ENCODE peak calls at places on chromosomes 2 and 18, in seven cellular contexts. One of them, this sample, is unnamed.

GRCh38 chr2:7281348-7281747 is 364.1 kb downstream of the RNF144A start:
- DNase-seq in HL-60: no peak
- DNase-seq in heart right ventricle: no peak
- DNase-seq in kidney glomerular epithelial cell: no peak
- DNase-seq in kidney: no peak
- DNase-seq in EL: no peak
- DNase-seq in stimulated activated CD4-positive, alpha-beta T cell treated with anti-CD3 and anti-CD28 coated beads, Interleukin-2, amount 100 ng/mL, for 24 hours: no peak
- DNase-seq in this sample: no peak

GRCh38 chr2:235135990-235136561 is 184.3 kb downstream of the SH3BP4 start:
- DNase-seq in HL-60: peak
- DNase-seq in heart right ventricle: peak
- DNase-seq in kidney glomerular epithelial cell: peak
- DNase-seq in kidney: peak
- DNase-seq in EL: peak
- DNase-seq in stimulated activated CD4-positive, alpha-beta T cell treated with anti-CD3 and anti-CD28 coated beads, Interleukin-2, amount 100 ng/mL, for 24 hours: peak
- DNase-seq in this sample: peak

GRCh38 chr18:73741946-73742345 is 405.7 kb downstream of the FBXO15 start:
- DNase-seq in HL-60: no peak
- DNase-seq in heart right ventricle: no peak
- DNase-seq in kidney glomerular epithelial cell: no peak
- DNase-seq in kidney: no peak
- DNase-seq in EL: peak
- DNase-seq in stimulated activated CD4-positive, alpha-beta T cell treated with anti-CD3 and anti-CD28 coated beads, Interleukin-2, amount 100 ng/mL, for 24 hours: no peak
- DNase-seq in this sample: no peak

GRCh38 chr2:88831792-88832248 is 140.3 kb downstream of the RPIA start:
- DNase-seq in HL-60: peak
- DNase-seq in heart right ventricle: peak
- DNase-seq in kidney glomerular epithelial cell: peak
- DNase-seq in kidney: no peak
- DNase-seq in EL: peak
- DNase-seq in stimulated activated CD4-positive, alpha-beta T cell treated with anti-CD3 and anti-CD28 coated beads, Interleukin-2, amount 100 ng/mL, for 24 hours: peak
- DNase-seq in this sample: peak

GRCh38 chr18:75067996-75068645 is 140.8 kb downstream of the PTGR3 start:
- DNase-seq in HL-60: no peak
- DNase-seq in heart right ventricle: no peak
- DNase-seq in kidney glomerular epithelial cell: no peak
- DNase-seq in kidney: no peak
- DNase-seq in EL: no peak
- DNase-seq in stimulated activated CD4-positive, alpha-beta T cell treated with anti-CD3 and anti-CD28 coated beads, Interleukin-2, amount 100 ng/mL, for 24 hours: no peak
- DNase-seq in this sample: no peak

GRCh38 chr2:205216580-205216979 is 465.7 kb upstream of the NRP2 start:
- DNase-seq in HL-60: no peak
- DNase-seq in heart right ventricle: no peak
- DNase-seq in kidney glomerular epithelial cell: no peak
- DNase-seq in kidney: no peak
- DNase-seq in EL: no peak
- DNase-seq in stimulated activated CD4-positive, alpha-beta T cell treated with anti-CD3 and anti-CD28 coated beads, Interleukin-2, amount 100 ng/mL, for 24 hours: no peak
- DNase-seq in this sample: no peak

GRCh38 chr2:228615501-228615900 is 434.0 kb upstream of the SPHKAP start:
- DNase-seq in HL-60: no peak
- DNase-seq in heart right ventricle: no peak
- DNase-seq in kidney glomerular epithelial cell: no peak
- DNase-seq in kidney: no peak
- DNase-seq in EL: no peak
- DNase-seq in stimulated activated CD4-positive, alpha-beta T cell treated with anti-CD3 and anti-CD28 coated beads, Interleukin-2, amount 100 ng/mL, for 24 hours: no peak
- DNase-seq in this sample: no peak

GRCh38 chr2:3291750-3292149 is 85.9 kb downstream of the EIPR1 start:
- DNase-seq in HL-60: no peak
- DNase-seq in heart right ventricle: no peak
- DNase-seq in kidney glomerular epithelial cell: no peak
- DNase-seq in kidney: no peak
- DNase-seq in EL: no peak
- DNase-seq in stimulated activated CD4-positive, alpha-beta T cell treated with anti-CD3 and anti-CD28 coated beads, Interleukin-2, amount 100 ng/mL, for 24 hours: no peak
- DNase-seq in this sample: no peak

GRCh38 chr2:48707466-48707865 is 48.1 kb downstream of the LHCGR start:
- DNase-seq in HL-60: no peak
- DNase-seq in heart right ventricle: no peak
- DNase-seq in kidney glomerular epithelial cell: no peak
- DNase-seq in kidney: no peak
- DNase-seq in EL: no peak
- DNase-seq in stimulated activated CD4-positive, alpha-beta T cell treated with anti-CD3 and anti-CD28 coated beads, Interleukin-2, amount 100 ng/mL, for 24 hours: no peak
- DNase-seq in this sample: no peak

GRCh38 chr18:35478520-35479435 is 19.0 kb downstream of the INO80C start:
- DNase-seq in HL-60: peak
- DNase-seq in heart right ventricle: no peak
- DNase-seq in kidney glomerular epithelial cell: peak
- DNase-seq in kidney: no peak
- DNase-seq in EL: peak
- DNase-seq in stimulated activated CD4-positive, alpha-beta T cell treated with anti-CD3 and anti-CD28 coated beads, Interleukin-2, amount 100 ng/mL, for 24 hours: peak
- DNase-seq in this sample: peak

GRCh38 chr18:49728542-49728941 is 84.8 kb downstream of the ACAA2 start:
- DNase-seq in HL-60: peak
- DNase-seq in heart right ventricle: peak
- DNase-seq in kidney glomerular epithelial cell: peak
- DNase-seq in kidney: no peak
- DNase-seq in EL: peak
- DNase-seq in stimulated activated CD4-positive, alpha-beta T cell treated with anti-CD3 and anti-CD28 coated beads, Interleukin-2, amount 100 ng/mL, for 24 hours: peak
- DNase-seq in this sample: peak

GRCh38 chr2:10659898-10660568 is 29.7 kb downstream of the NOL10 start:
- DNase-seq in HL-60: no peak
- DNase-seq in heart right ventricle: peak
- DNase-seq in kidney glomerular epithelial cell: peak
- DNase-seq in kidney: no peak
- DNase-seq in EL: peak
- DNase-seq in stimulated activated CD4-positive, alpha-beta T cell treated with anti-CD3 and anti-CD28 coated beads, Interleukin-2, amount 100 ng/mL, for 24 hours: peak
- DNase-seq in this sample: peak

GRCh38 chr18:11885278-11885991 is 22.7 kb downstream of the MPPE1 start:
- DNase-seq in HL-60: no peak
- DNase-seq in heart right ventricle: no peak
- DNase-seq in kidney glomerular epithelial cell: no peak
- DNase-seq in kidney: no peak
- DNase-seq in EL: no peak
- DNase-seq in stimulated activated CD4-positive, alpha-beta T cell treated with anti-CD3 and anti-CD28 coated beads, Interleukin-2, amount 100 ng/mL, for 24 hours: no peak
- DNase-seq in this sample: no peak

GRCh38 chr18:2589345-2590060 is 18.1 kb downstream of the NDC80 start:
- DNase-seq in HL-60: no peak
- DNase-seq in heart right ventricle: no peak
- DNase-seq in kidney glomerular epithelial cell: no peak
- DNase-seq in kidney: no peak
- DNase-seq in EL: no peak
- DNase-seq in stimulated activated CD4-positive, alpha-beta T cell treated with anti-CD3 and anti-CD28 coated beads, Interleukin-2, amount 100 ng/mL, for 24 hours: no peak
- DNase-seq in this sample: no peak

GRCh38 chr2:128091691-128092050 is 671 bp downstream of the UGGT1 start:
- DNase-seq in HL-60: no peak
- DNase-seq in heart right ventricle: no peak
- DNase-seq in kidney glomerular epithelial cell: no peak
- DNase-seq in kidney: no peak
- DNase-seq in EL: peak
- DNase-seq in stimulated activated CD4-positive, alpha-beta T cell treated with anti-CD3 and anti-CD28 coated beads, Interleukin-2, amount 100 ng/mL, for 24 hours: no peak
- DNase-seq in this sample: no peak

GRCh38 chr2:240966906-240967680 is 31.3 kb upstream of the SNED1 start:
- DNase-seq in HL-60: no peak
- DNase-seq in heart right ventricle: no peak
- DNase-seq in kidney glomerular epithelial cell: no peak
- DNase-seq in kidney: peak
- DNase-seq in EL: no peak
- DNase-seq in stimulated activated CD4-positive, alpha-beta T cell treated with anti-CD3 and anti-CD28 coated beads, Interleukin-2, amount 100 ng/mL, for 24 hours: no peak
- DNase-seq in this sample: no peak

GRCh38 chr2:70412294-70413075 is 110.6 kb upstream of the FAM136A start:
- DNase-seq in HL-60: no peak
- DNase-seq in heart right ventricle: no peak
- DNase-seq in kidney glomerular epithelial cell: no peak
- DNase-seq in kidney: no peak
- DNase-seq in EL: no peak
- DNase-seq in stimulated activated CD4-positive, alpha-beta T cell treated with anti-CD3 and anti-CD28 coated beads, Interleukin-2, amount 100 ng/mL, for 24 hours: no peak
- DNase-seq in this sample: no peak

GRCh38 chr2:172743143-172743542 is 7.5 kb downstream of the RAPGEF4 start:
- DNase-seq in HL-60: no peak
- DNase-seq in heart right ventricle: no peak
- DNase-seq in kidney glomerular epithelial cell: no peak
- DNase-seq in kidney: no peak
- DNase-seq in EL: no peak
- DNase-seq in stimulated activated CD4-positive, alpha-beta T cell treated with anti-CD3 and anti-CD28 coated beads, Interleukin-2, amount 100 ng/mL, for 24 hours: no peak
- DNase-seq in this sample: no peak

GRCh38 chr2:105697781-105698449 is 46.8 kb upstream of the NCK2 start:
- DNase-seq in HL-60: no peak
- DNase-seq in heart right ventricle: peak
- DNase-seq in kidney glomerular epithelial cell: no peak
- DNase-seq in kidney: no peak
- DNase-seq in EL: no peak
- DNase-seq in stimulated activated CD4-positive, alpha-beta T cell treated with anti-CD3 and anti-CD28 coated beads, Interleukin-2, amount 100 ng/mL, for 24 hours: no peak
- DNase-seq in this sample: no peak

GRCh38 chr2:239727182-239727775 is 297.9 kb downstream of the NDUFA10 start:
- DNase-seq in HL-60: no peak
- DNase-seq in heart right ventricle: no peak
- DNase-seq in kidney glomerular epithelial cell: no peak
- DNase-seq in kidney: peak
- DNase-seq in EL: no peak
- DNase-seq in stimulated activated CD4-positive, alpha-beta T cell treated with anti-CD3 and anti-CD28 coated beads, Interleukin-2, amount 100 ng/mL, for 24 hours: no peak
- DNase-seq in this sample: no peak

GRCh38 chr2:133841905-133842304 is 273.6 kb upstream of the NCKAP5 start:
- DNase-seq in HL-60: no peak
- DNase-seq in heart right ventricle: no peak
- DNase-seq in kidney glomerular epithelial cell: peak
- DNase-seq in kidney: peak
- DNase-seq in EL: peak
- DNase-seq in stimulated activated CD4-positive, alpha-beta T cell treated with anti-CD3 and anti-CD28 coated beads, Interleukin-2, amount 100 ng/mL, for 24 hours: no peak
- DNase-seq in this sample: no peak

GRCh38 chr18:7000484-7001096 is 117.0 kb downstream of the LAMA1 start:
- DNase-seq in HL-60: no peak
- DNase-seq in heart right ventricle: no peak
- DNase-seq in kidney glomerular epithelial cell: peak
- DNase-seq in kidney: no peak
- DNase-seq in EL: peak
- DNase-seq in stimulated activated CD4-positive, alpha-beta T cell treated with anti-CD3 and anti-CD28 coated beads, Interleukin-2, amount 100 ng/mL, for 24 hours: no peak
- DNase-seq in this sample: no peak

GRCh38 chr2:14255135-14255820 is 377.2 kb upstream of the LRATD1 start:
- DNase-seq in HL-60: no peak
- DNase-seq in heart right ventricle: no peak
- DNase-seq in kidney glomerular epithelial cell: no peak
- DNase-seq in kidney: peak
- DNase-seq in EL: no peak
- DNase-seq in stimulated activated CD4-positive, alpha-beta T cell treated with anti-CD3 and anti-CD28 coated beads, Interleukin-2, amount 100 ng/mL, for 24 hours: no peak
- DNase-seq in this sample: no peak

GRCh38 chr2:120447122-120447785 is 101.3 kb downstream of the INHBB start:
- DNase-seq in HL-60: no peak
- DNase-seq in heart right ventricle: no peak
- DNase-seq in kidney glomerular epithelial cell: no peak
- DNase-seq in kidney: no peak
- DNase-seq in EL: no peak
- DNase-seq in stimulated activated CD4-positive, alpha-beta T cell treated with anti-CD3 and anti-CD28 coated beads, Interleukin-2, amount 100 ng/mL, for 24 hours: no peak
- DNase-seq in this sample: no peak

GRCh38 chr2:2112416-2113131 is 218.5 kb downstream of the MYT1L start:
- DNase-seq in HL-60: no peak
- DNase-seq in heart right ventricle: no peak
- DNase-seq in kidney glomerular epithelial cell: no peak
- DNase-seq in kidney: no peak
- DNase-seq in EL: no peak
- DNase-seq in stimulated activated CD4-positive, alpha-beta T cell treated with anti-CD3 and anti-CD28 coated beads, Interleukin-2, amount 100 ng/mL, for 24 hours: no peak
- DNase-seq in this sample: no peak

GRCh38 chr2:218627939-218628338 is 20.2 kb downstream of the PLCD4 start:
- DNase-seq in HL-60: no peak
- DNase-seq in heart right ventricle: no peak
- DNase-seq in kidney glomerular epithelial cell: no peak
- DNase-seq in kidney: no peak
- DNase-seq in EL: no peak
- DNase-seq in stimulated activated CD4-positive, alpha-beta T cell treated with anti-CD3 and anti-CD28 coated beads, Interleukin-2, amount 100 ng/mL, for 24 hours: no peak
- DNase-seq in this sample: no peak

GRCh38 chr18:702957-703659 is 9.3 kb downstream of the ENOSF1 start:
- DNase-seq in HL-60: peak
- DNase-seq in heart right ventricle: no peak
- DNase-seq in kidney glomerular epithelial cell: peak
- DNase-seq in kidney: no peak
- DNase-seq in EL: peak
- DNase-seq in stimulated activated CD4-positive, alpha-beta T cell treated with anti-CD3 and anti-CD28 coated beads, Interleukin-2, amount 100 ng/mL, for 24 hours: no peak
- DNase-seq in this sample: no peak

GRCh38 chr2:46365913-46366674 is 68.9 kb downstream of the EPAS1 start:
- DNase-seq in HL-60: no peak
- DNase-seq in heart right ventricle: no peak
- DNase-seq in kidney glomerular epithelial cell: peak
- DNase-seq in kidney: peak
- DNase-seq in EL: no peak
- DNase-seq in stimulated activated CD4-positive, alpha-beta T cell treated with anti-CD3 and anti-CD28 coated beads, Interleukin-2, amount 100 ng/mL, for 24 hours: no peak
- DNase-seq in this sample: no peak

GRCh38 chr18:58649966-58650816 is 21.1 kb upstream of the MALT1 start:
- DNase-seq in HL-60: no peak
- DNase-seq in heart right ventricle: no peak
- DNase-seq in kidney glomerular epithelial cell: no peak
- DNase-seq in kidney: no peak
- DNase-seq in EL: peak
- DNase-seq in stimulated activated CD4-positive, alpha-beta T cell treated with anti-CD3 and anti-CD28 coated beads, Interleukin-2, amount 100 ng/mL, for 24 hours: peak
- DNase-seq in this sample: no peak

GRCh38 chr2:6356127-6356761 is 509.5 kb downstream of the CMPK2 start:
- DNase-seq in HL-60: no peak
- DNase-seq in heart right ventricle: no peak
- DNase-seq in kidney glomerular epithelial cell: no peak
- DNase-seq in kidney: no peak
- DNase-seq in EL: no peak
- DNase-seq in stimulated activated CD4-positive, alpha-beta T cell treated with anti-CD3 and anti-CD28 coated beads, Interleukin-2, amount 100 ng/mL, for 24 hours: no peak
- DNase-seq in this sample: no peak

GRCh38 chr2:2870106-2870505 is 507.5 kb downstream of the EIPR1 start:
- DNase-seq in HL-60: no peak
- DNase-seq in heart right ventricle: no peak
- DNase-seq in kidney glomerular epithelial cell: no peak
- DNase-seq in kidney: no peak
- DNase-seq in EL: no peak
- DNase-seq in stimulated activated CD4-positive, alpha-beta T cell treated with anti-CD3 and anti-CD28 coated beads, Interleukin-2, amount 100 ng/mL, for 24 hours: no peak
- DNase-seq in this sample: no peak

GRCh38 chr2:156405586-156405985 is 30.6 kb upstream of the GPD2 start:
- DNase-seq in HL-60: peak
- DNase-seq in heart right ventricle: no peak
- DNase-seq in kidney glomerular epithelial cell: no peak
- DNase-seq in kidney: no peak
- DNase-seq in EL: peak
- DNase-seq in stimulated activated CD4-positive, alpha-beta T cell treated with anti-CD3 and anti-CD28 coated beads, Interleukin-2, amount 100 ng/mL, for 24 hours: no peak
- DNase-seq in this sample: no peak

GRCh38 chr18:55013685-55014084 is 54.4 kb upstream of the CCDC68 start:
- DNase-seq in HL-60: no peak
- DNase-seq in heart right ventricle: no peak
- DNase-seq in kidney glomerular epithelial cell: no peak
- DNase-seq in kidney: no peak
- DNase-seq in EL: no peak
- DNase-seq in stimulated activated CD4-positive, alpha-beta T cell treated with anti-CD3 and anti-CD28 coated beads, Interleukin-2, amount 100 ng/mL, for 24 hours: no peak
- DNase-seq in this sample: no peak

GRCh38 chr2:95388878-95389255 is 13.6 kb upstream of the FAHD2A start:
- DNase-seq in HL-60: no peak
- DNase-seq in heart right ventricle: no peak
- DNase-seq in kidney glomerular epithelial cell: no peak
- DNase-seq in kidney: no peak
- DNase-seq in EL: no peak
- DNase-seq in stimulated activated CD4-positive, alpha-beta T cell treated with anti-CD3 and anti-CD28 coated beads, Interleukin-2, amount 100 ng/mL, for 24 hours: no peak
- DNase-seq in this sample: no peak

GRCh38 chr18:33051397-33051796 is 278.6 kb upstream of the KLHL14 start:
- DNase-seq in HL-60: no peak
- DNase-seq in heart right ventricle: no peak
- DNase-seq in kidney glomerular epithelial cell: peak
- DNase-seq in kidney: no peak
- DNase-seq in EL: no peak
- DNase-seq in stimulated activated CD4-positive, alpha-beta T cell treated with anti-CD3 and anti-CD28 coated beads, Interleukin-2, amount 100 ng/mL, for 24 hours: no peak
- DNase-seq in this sample: no peak

GRCh38 chr18:36757081-36757480 is 71.7 kb downstream of the TPGS2 start:
- DNase-seq in HL-60: no peak
- DNase-seq in heart right ventricle: no peak
- DNase-seq in kidney glomerular epithelial cell: peak
- DNase-seq in kidney: no peak
- DNase-seq in EL: peak
- DNase-seq in stimulated activated CD4-positive, alpha-beta T cell treated with anti-CD3 and anti-CD28 coated beads, Interleukin-2, amount 100 ng/mL, for 24 hours: no peak
- DNase-seq in this sample: no peak

GRCh38 chr2:57515366-57515765 is 531.2 kb upstream of the VRK2 start:
- DNase-seq in HL-60: no peak
- DNase-seq in heart right ventricle: no peak
- DNase-seq in kidney glomerular epithelial cell: no peak
- DNase-seq in kidney: no peak
- DNase-seq in EL: no peak
- DNase-seq in stimulated activated CD4-positive, alpha-beta T cell treated with anti-CD3 and anti-CD28 coated beads, Interleukin-2, amount 100 ng/mL, for 24 hours: no peak
- DNase-seq in this sample: no peak

GRCh38 chr2:190088917-190089316 is 26.4 kb upstream of the MSTN start:
- DNase-seq in HL-60: peak
- DNase-seq in heart right ventricle: no peak
- DNase-seq in kidney glomerular epithelial cell: peak
- DNase-seq in kidney: no peak
- DNase-seq in EL: peak
- DNase-seq in stimulated activated CD4-positive, alpha-beta T cell treated with anti-CD3 and anti-CD28 coated beads, Interleukin-2, amount 100 ng/mL, for 24 hours: peak
- DNase-seq in this sample: no peak

This sample was measured in activated T-cell treated with anti-CD3 and anti-CD28 coated beads, Interleukin-2, amount 50 U/mL, for 24 hours.